ENCODE peak calls at places on chromosomes 2 and 18, in eight cellular contexts. D is adrenal gland; V is upper lobe of right lung; B is naive thymus-derived CD4-positive, alpha-beta T cell; U is H9; H is mammary epithelial cell; Q is keratinocyte; R is cardiac muscle cell. P is an unnamed sample.
A peak's percentile ranks its signal among the peaks of the same experiment; 100 is the strongest.

GRCh38 chr2:12861344-12861942 is 144.7 kb downstream of the TRIB2 start:
- DNase-seq in D (no peak), R (no peak), Q (no peak), B (no peak), V (no peak), H (peak; percentile 58), U (no peak), P (no peak)

GRCh38 chr2:4882421-4882820 is 809.8 kb upstream of the SOX11 start:
- DNase-seq in R (no peak), B (no peak), D (no peak), H (no peak), Q (no peak), V (no peak), U (no peak), P (no peak)

GRCh38 chr2:236986524-236987330 is 99.0 kb upstream of the COPS8 start:
- DNase-seq in B (no peak), D (no peak), V (no peak), H (no peak), Q (no peak), R (no peak), U (no peak), P (no peak)

GRCh38 chr2:186349508-186349907 is 136.6 kb upstream of the ZC3H15 start:
- DNase-seq in H (peak; percentile 87), U (no peak), B (no peak), V (no peak), D (peak; percentile 2), Q (no peak), R (no peak), P (no peak)

GRCh38 chr2:147716906-147717305 is 127.9 kb upstream of the ACVR2A start:
- DNase-seq in Q (no peak), H (no peak), R (no peak), U (no peak), V (no peak), D (no peak), B (no peak), P (no peak)

GRCh38 chr18:51188024-51188701 is 9.3 kb downstream of the MEX3C start:
- DNase-seq in D (no peak), B (no peak), V (no peak), R (no peak), Q (no peak), H (peak; percentile 37), U (no peak), P (no peak)

GRCh38 chr2:101036562-101036961 is 34.5 kb downstream of the RPL31 start:
- DNase-seq in U (no peak), R (no peak), V (no peak), B (no peak), D (no peak), Q (no peak), H (peak; percentile 8), P (no peak)

GRCh38 chr2:28977176-28977875 is 3.8 kb upstream of the TOGARAM2 start:
- DNase-seq in D (no peak), V (no peak), U (no peak), Q (no peak), R (no peak), H (no peak), B (no peak), P (no peak)

GRCh38 chr2:72722492-72723090 is 103.2 kb downstream of the EXOC6B start:
- DNase-seq in B (no peak), D (peak; percentile 40), Q (no peak), U (no peak), R (no peak), H (no peak), V (no peak), P (no peak)

GRCh38 chr2:219056896-219057708 is 3.6 kb downstream of the IHH start:
- DNase-seq in R (no peak), B (no peak), V (no peak), D (no peak), H (no peak), Q (no peak), U (peak; percentile 43), P (no peak)

GRCh38 chr2:170823800-170824153 is 7.1 kb downstream of the GAD1 start:
- DNase-seq in H (no peak), D (no peak), B (no peak), U (peak; percentile 61), Q (no peak), V (no peak), R (no peak), P (no peak)

GRCh38 chr2:75211371-75211770 is 12.1 kb upstream of the TACR1 start:
- DNase-seq in R (no peak), U (no peak), H (no peak), Q (no peak), V (no peak), D (no peak), B (no peak), P (no peak)

GRCh38 chr2:170466632-170467031 is 248.5 kb upstream of the SP5 start:
- DNase-seq in B (no peak), V (no peak), H (no peak), Q (no peak), U (no peak), D (no peak), R (no peak), P (no peak)

GRCh38 chr2:172168917-172169346 is 66.2 kb upstream of the DLX2 start:
- DNase-seq in R (no peak), V (no peak), U (no peak), B (no peak), D (no peak), H (peak; percentile 33), Q (no peak), P (no peak)

GRCh38 chr2:40360652-40361051 is 91.2 kb downstream of the SLC8A1 start:
- DNase-seq in V (no peak), H (no peak), B (no peak), D (peak; percentile 39), U (no peak), Q (no peak), R (no peak), P (no peak)

GRCh38 chr2:224311226-224311625 is 90.7 kb downstream of the FAM124B start:
- DNase-seq in Q (no peak), V (no peak), D (no peak), H (no peak), U (no peak), B (no peak), R (no peak), P (no peak)

GRCh38 chr18:12056034-12056883 is 37.4 kb upstream of the ANKRD62 start:
- DNase-seq in D (no peak), B (no peak), H (no peak), R (no peak), Q (no peak), V (no peak), U (no peak), P (no peak)

DNA sequence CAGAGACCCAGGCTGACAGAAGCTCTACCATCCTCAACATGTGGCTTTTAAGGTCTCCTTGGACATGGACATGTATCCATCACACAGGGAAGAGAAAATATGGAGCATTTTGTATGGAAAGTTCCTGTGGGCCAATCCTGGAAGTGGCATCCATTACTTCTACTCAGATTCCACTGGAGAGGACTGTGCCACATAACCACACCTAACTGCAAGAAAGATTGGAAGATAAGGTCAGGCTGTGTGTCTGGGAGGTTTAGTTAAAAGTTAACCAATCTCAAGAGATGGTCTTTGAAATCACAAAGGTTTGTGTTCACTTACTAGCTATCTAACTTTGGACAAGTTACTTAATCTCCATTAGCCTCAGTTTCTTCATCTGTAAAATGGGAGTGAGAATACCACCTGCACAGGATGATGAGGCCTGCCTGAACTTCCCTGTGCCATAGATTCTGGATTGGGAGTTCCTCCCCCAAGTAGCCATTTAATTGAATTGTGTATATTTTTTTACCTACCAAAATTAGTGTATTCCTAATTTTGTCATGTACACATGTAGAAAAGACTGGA is 3.9 kb upstream of the ABCB11 start:
- DNase-seq in H (no peak), D (no peak), B (no peak), U (no peak), Q (no peak), V (no peak), R (no peak), P (no peak)
- H3K27ac ChIP-seq in H (no peak overlapping the region), D (no peak overlapping the region), B (no peak overlapping the region), U (no peak overlapping the region), Q (no peak overlapping the region), V (no peak overlapping the region), R (no peak overlapping the region), P (no peak overlapping the region)

DNA sequence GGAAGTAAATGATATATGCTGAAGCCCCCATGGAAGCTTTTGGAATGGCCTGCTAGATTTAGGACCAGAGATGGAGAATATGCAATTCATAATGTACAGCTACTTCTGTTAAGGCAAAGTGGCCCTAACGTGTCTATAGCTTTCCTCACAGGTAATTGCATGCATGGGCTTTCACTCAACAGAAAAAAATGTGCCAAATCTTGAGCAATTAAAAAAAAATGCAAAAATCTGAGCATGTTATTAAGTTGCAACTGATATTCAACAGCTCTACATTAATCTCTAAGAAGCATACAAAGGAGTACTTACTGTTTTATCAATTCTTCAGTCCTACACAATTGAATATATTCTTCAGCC is 79.6 kb downstream of the EFEMP1 start:
- DNase-seq in Q (no peak), V (no peak), U (no peak), R (no peak), B (no peak), D (no peak), H (no peak), P (no peak)
- H3K4me1 ChIP-seq in Q (peaks cover 40% of the 10 kb centered on the region), V (peaks cover 20% of the 10 kb centered on the region), U (peaks cover 11% of the 10 kb centered on the region), R (peaks cover 3% of the 10 kb centered on the region), B (no peaks in the 10 kb centered on the region), D (no peaks in the 10 kb centered on the region), H (peaks cover 22% of the 10 kb centered on the region), P (no peaks in the 10 kb centered on the region)

DNA sequence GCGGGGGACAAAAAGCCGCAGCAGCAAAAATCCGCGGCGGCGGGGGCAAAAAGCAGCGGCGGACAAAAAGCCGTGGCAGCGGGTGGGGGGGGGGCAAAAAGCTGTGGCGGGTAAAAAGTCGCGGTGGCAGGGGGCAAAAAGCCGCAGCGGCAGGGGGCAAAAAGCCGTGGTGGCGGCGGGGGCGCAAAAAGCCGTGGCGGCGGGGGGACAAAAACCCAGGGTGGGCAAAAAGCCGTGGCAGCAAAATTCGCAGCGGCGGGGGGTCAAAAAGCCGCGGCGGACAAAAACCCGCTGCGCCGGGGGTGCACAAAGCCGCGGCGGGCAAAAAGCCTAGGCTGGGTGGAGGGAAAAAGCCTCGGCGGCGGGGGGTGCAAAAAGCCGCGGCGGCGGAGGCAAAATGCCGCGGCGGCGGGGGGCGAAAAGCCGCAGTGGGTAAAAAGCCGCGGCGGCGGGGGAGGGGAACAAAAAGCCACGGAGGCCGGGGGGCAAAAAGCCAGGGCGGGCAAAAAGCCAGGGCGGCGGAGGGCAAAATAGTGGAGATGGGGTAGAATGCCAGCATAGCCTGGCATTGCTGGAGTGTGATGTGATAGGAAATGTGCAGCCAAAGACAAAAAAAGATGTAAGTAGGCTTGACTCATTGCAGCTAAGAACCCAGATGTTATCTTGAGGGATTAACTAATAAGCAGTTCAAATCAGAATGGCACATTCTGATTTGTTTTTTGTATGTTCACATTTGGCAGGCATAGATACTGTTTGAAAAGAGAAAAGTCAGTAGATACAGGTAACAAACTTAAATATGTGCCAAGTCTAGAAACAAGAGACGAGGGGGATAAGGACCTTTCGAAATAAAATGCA is 1076.3 kb downstream of the RPIA start:
- DNase-seq in B (no peak), U (no peak), Q (no peak), D (no peak), R (no peak), V (peak; percentile 64), H (no peak), P (no peak)
- H3K9me3 ChIP-seq in B (no peaks in the 10 kb centered on the region), U (peaks cover 67% of the 10 kb centered on the region), Q (peaks cover 16% of the 10 kb centered on the region), D (no peaks in the 10 kb centered on the region), R (peaks cover 11% of the 10 kb centered on the region), V (peaks cover 8% of the 10 kb centered on the region), H (peaks cover 22% of the 10 kb centered on the region), P (no peaks in the 10 kb centered on the region)

GRCh38 chr2:200382883-200383282 is 76.4 kb downstream of the SPATS2L start:
- DNase-seq in V (no peak), Q (no peak), R (no peak), B (no peak), H (no peak), D (no peak), U (peak; percentile 48), P (no peak)
- H3K27ac ChIP-seq in V (no peak overlapping the region), Q (peak overlapping the region; percentile 68), R (no peak overlapping the region), B (no peak overlapping the region), H (no peak overlapping the region), D (no peak overlapping the region), U (no peak overlapping the region), P (no peak overlapping the region)

P was measured in effector memory CD4-positive, alpha-beta T cell.